ENCODE peak calls at places on chromosomes 4 and X, in ten cellular contexts. M, B, J, V, E, U, T, Y, N and X are unnamed samples.

GRCh38 chr4:25884040-25884788 is 21.4 kb upstream of the SEL1L3 start:
- DNase-seq in M (peak), B (no peak), J (peak), V (no peak), E (peak), U (no peak), T (peak), Y (no peak), N (no peak), X (no peak)

GRCh38 chr4:83011779-83012630 is 1.4 kb upstream of the LIN54 start:
- DNase-seq in M (no peak), B (peak), J (no peak), V (no peak), E (peak), U (peak), T (no peak), Y (no peak), N (peak), X (peak)

GRCh38 chrX:40285876-40286275 is 188.1 kb upstream of the BCOR start:
- DNase-seq in M (no peak), B (no peak), J (no peak), V (no peak), E (no peak), U (no peak), T (no peak), Y (no peak), N (no peak), X (no peak)

GRCh38 chr4:92305878-92306520 is 2.2 kb downstream of the GRID2 start:
- DNase-seq in M (no peak), B (no peak), J (no peak), V (no peak), E (no peak), U (no peak), T (no peak), Y (no peak), N (no peak), X (no peak)

GRCh38 chr4:125352521-125352920 is 37.8 kb downstream of the FAT4 start:
- DNase-seq in M (no peak), B (no peak), J (no peak), V (no peak), E (no peak), U (no peak), T (no peak), Y (no peak), N (no peak), X (no peak)

GRCh38 chr4:138445098-138445497 is 202.9 kb upstream of the SLC7A11 start:
- DNase-seq in M (no peak), B (no peak), J (no peak), V (no peak), E (no peak), U (no peak), T (peak), Y (no peak), N (no peak), X (no peak)

GRCh38 chr4:176380352-176381157 is 60.8 kb downstream of the SPCS3 start:
- DNase-seq in M (no peak), B (no peak), J (no peak), V (no peak), E (no peak), U (no peak), T (no peak), Y (no peak), N (no peak), X (no peak)

GRCh38 chrX:78075787-78076389 is 28.2 kb upstream of the PGK1 start:
- DNase-seq in M (no peak), B (no peak), J (no peak), V (no peak), E (peak), U (no peak), T (no peak), Y (no peak), N (peak), X (no peak)

GRCh38 chr4:80989921-80990544 is 40.5 kb upstream of the BMP3 start:
- DNase-seq in M (peak), B (peak), J (peak), V (peak), E (peak), U (no peak), T (peak), Y (peak), N (peak), X (no peak)

GRCh38 chr4:27964095-27964494 is 1103.5 kb downstream of the STIM2 start:
- DNase-seq in M (no peak), B (no peak), J (no peak), V (no peak), E (no peak), U (no peak), T (no peak), Y (no peak), N (no peak), X (no peak)

GRCh38 chrX:97743014-97743413 is 859.3 kb downstream of the RPA4 start:
- DNase-seq in M (no peak), B (no peak), J (no peak), V (no peak), E (peak), U (no peak), T (no peak), Y (no peak), N (no peak), X (no peak)

GRCh38 chrX:68699960-68700746 is 52.7 kb downstream of the STARD8 start:
- DNase-seq in M (no peak), B (no peak), J (peak), V (no peak), E (peak), U (no peak), T (peak), Y (no peak), N (no peak), X (no peak)

GRCh38 chr4:48334236-48334635 is 7.1 kb upstream of the SLAIN2 start:
- DNase-seq in M (no peak), B (no peak), J (no peak), V (no peak), E (no peak), U (no peak), T (no peak), Y (no peak), N (no peak), X (no peak)

GRCh38 chr4:19227701-19228100 is 1024.0 kb upstream of the SLIT2 start:
- DNase-seq in M (no peak), B (no peak), J (no peak), V (no peak), E (peak), U (no peak), T (peak), Y (no peak), N (no peak), X (no peak)

GRCh38 chr4:76375703-76376102 is 45.2 kb downstream of the CCDC158 start:
- DNase-seq in M (no peak), B (no peak), J (no peak), V (no peak), E (no peak), U (no peak), T (no peak), Y (no peak), N (no peak), X (no peak)

GRCh38 chr4:14375816-14376215 is 626.5 kb upstream of the CPEB2 start:
- DNase-seq in M (no peak), B (no peak), J (peak), V (no peak), E (peak), U (no peak), T (peak), Y (no peak), N (no peak), X (no peak)

GRCh38 chr4:1792832-1793495 is at the start of gene FGFR3:
- DNase-seq in M (no peak), B (no peak), J (no peak), V (peak), E (peak), U (no peak), T (peak), Y (no peak), N (no peak), X (no peak)

GRCh38 chrX:49202022-49202421 is 2.0 kb upstream of the SYP start:
- DNase-seq in M (no peak), B (no peak), J (no peak), V (no peak), E (no peak), U (no peak), T (no peak), Y (no peak), N (no peak), X (no peak)

GRCh38 chr4:24912252-24913098 is at the start of gene CCDC149:
- DNase-seq in M (no peak), B (peak), J (peak), V (no peak), E (peak), U (no peak), T (peak), Y (peak), N (no peak), X (peak)

GRCh38 chrX:45479196-45479834 is 278.6 kb upstream of the DIPK2B start:
- DNase-seq in M (peak), B (no peak), J (peak), V (no peak), E (peak), U (no peak), T (peak), Y (peak), N (no peak), X (no peak)